ENCODE peak calls at places on chromosomes 1 and 21, in five cellular contexts. J, G, F, V and W are unnamed samples.

GRCh38 chr1:153888518-153888917 is 34.3 kb downstream of the GATAD2B start:
- DNase-seq in J (no peak), G (no peak), F (no peak), V (no peak), W (no peak)

GRCh38 chr1:175244206-175244605 is 51.6 kb upstream of the KIAA0040 start:
- DNase-seq in J (no peak), G (no peak), F (no peak), V (no peak), W (no peak)

GRCh38 chr1:28247603-28248272 is 11.6 kb upstream of the SESN2 start:
- DNase-seq in J (no peak), G (no peak), F (no peak), V (no peak), W (no peak)

GRCh38 chr1:117095237-117095636 is 26.3 kb downstream of the TRIM45 start:
- DNase-seq in J (no peak), G (no peak), F (no peak), V (no peak), W (no peak)

GRCh38 chr1:173590557-173590956 is 12.3 kb downstream of the SLC9C2 start:
- DNase-seq in J (no peak), G (no peak), F (no peak), V (no peak), W (no peak)

GRCh38 chr1:36160949-36161485 is 5.1 kb downstream of the MAP7D1 start:
- DNase-seq in J (peak; percentile 46), G (peak; percentile 69), F (peak; percentile 66), V (peak; percentile 77), W (peak; percentile 78)

GRCh38 chr1:35255276-35255675 is 13.2 kb upstream of the ZMYM4 start:
- DNase-seq in J (no peak), G (no peak), F (no peak), V (no peak), W (no peak)

GRCh38 chr1:95233321-95233736 is 681 bp upstream of the RWDD3 start:
- DNase-seq in J (peak; percentile 60), G (peak; percentile 87), F (peak; percentile 40), V (no peak), W (no peak)

GRCh38 chr1:30806381-30807317 is 49.1 kb upstream of the LAPTM5 start:
- DNase-seq in J (no peak), G (no peak), F (no peak), V (no peak), W (no peak)

GRCh38 chr1:30194741-30195423 is 528.5 kb downstream of the MATN1 start:
- DNase-seq in J (no peak), G (no peak), F (no peak), V (no peak), W (no peak)

GRCh38 chr1:226908913-226909312 is 31.2 kb upstream of the COQ8A start:
- DNase-seq in J (no peak), G (no peak), F (no peak), V (no peak), W (no peak)

GRCh38 chr1:75482951-75483350 is 128.0 kb downstream of the SLC44A5 start:
- DNase-seq in J (no peak), G (no peak), F (no peak), V (no peak), W (no peak)

GRCh38 chr1:167795810-167796740 is 74.3 kb downstream of the MPZL1 start:
- DNase-seq in J (no peak), G (no peak), F (peak; percentile 41), V (no peak), W (no peak)

GRCh38 chr1:105793541-105794146 is 1262.8 kb upstream of the PRMT6 start:
- DNase-seq in J (peak; percentile 71), G (no peak), F (no peak), V (no peak), W (no peak)

GRCh38 chr1:23169727-23170335 is 1.2 kb upstream of the LUZP1 start:
- DNase-seq in J (peak; percentile 30), G (no peak), F (peak; percentile 64), V (peak; percentile 54), W (peak; percentile 81)

GRCh38 chr1:63810936-63811335 is 37.1 kb downstream of the ROR1 start:
- DNase-seq in J (no peak), G (no peak), F (no peak), V (no peak), W (no peak)

GRCh38 chr21:18249542-18250152 is 5.0 kb downstream of the CHODL start:
- DNase-seq in J (no peak), G (no peak), F (no peak), V (no peak), W (no peak)

GRCh38 chr1:225441314-225442119 is 13.7 kb upstream of the LBR start:
- DNase-seq in J (peak; percentile 42), G (no peak), F (no peak), V (no peak), W (no peak)
- TF ChIP-seq CTCF in J (peak; percentile 34), G (peak; percentile 55), F (no peak), V (peak; percentile 44), W (no peak)

GRCh38 chr1:119714583-119714982 is 2.8 kb downstream of the PHGDH start:
- DNase-seq in J (no peak), G (no peak), F (no peak), V (no peak), W (no peak)
- H3K4me3 ChIP-seq in J (no peak overlapping the region), G (no peak overlapping the region), F (peak overlapping the region; percentile 24), V (no peak overlapping the region), W (no peak overlapping the region)

GRCh38 chr21:24217141-24217540 is 1390.1 kb downstream of the MRPL39 start:
- DNase-seq in J (no peak), G (no peak), F (no peak), V (no peak), W (no peak)
- H3K9me3 ChIP-seq in J (no peaks in the 10 kb centered on the region), G (no peaks in the 10 kb centered on the region), F (no peaks in the 10 kb centered on the region), V (no peaks in the 10 kb centered on the region), W (no peaks in the 10 kb centered on the region)

GRCh38 chr1:234143681-234144080 is 229.6 kb upstream of the COA6 start:
- DNase-seq in J (no peak), G (no peak), F (no peak), V (no peak), W (no peak)
- TF ChIP-seq CTCF in J (no peak), G (no peak), F (no peak), V (no peak), W (no peak)

GRCh38 chr1:21937372-21938121 is 437 bp upstream of the HSPG2 start:
- DNase-seq in J (peak; percentile 96), G (peak; percentile 87), F (peak; percentile 86), V (peak; percentile 71), W (peak; percentile 85)

GRCh38 chr1:21935393-21935804 is 1.7 kb downstream of the HSPG2 start:
- DNase-seq in J (no peak), G (no peak), F (no peak), V (no peak), W (no peak)

GRCh38 chr1:21935891-21936365 is 1.2 kb downstream of the HSPG2 start:
- DNase-seq in J (peak; percentile 81), G (no peak), F (no peak), V (no peak), W (peak; percentile 56)

GRCh38 chr1:21937034-21937371 is at the start of gene HSPG2:
- DNase-seq in J (no peak), G (no peak), F (no peak), V (no peak), W (no peak)

DNA sequence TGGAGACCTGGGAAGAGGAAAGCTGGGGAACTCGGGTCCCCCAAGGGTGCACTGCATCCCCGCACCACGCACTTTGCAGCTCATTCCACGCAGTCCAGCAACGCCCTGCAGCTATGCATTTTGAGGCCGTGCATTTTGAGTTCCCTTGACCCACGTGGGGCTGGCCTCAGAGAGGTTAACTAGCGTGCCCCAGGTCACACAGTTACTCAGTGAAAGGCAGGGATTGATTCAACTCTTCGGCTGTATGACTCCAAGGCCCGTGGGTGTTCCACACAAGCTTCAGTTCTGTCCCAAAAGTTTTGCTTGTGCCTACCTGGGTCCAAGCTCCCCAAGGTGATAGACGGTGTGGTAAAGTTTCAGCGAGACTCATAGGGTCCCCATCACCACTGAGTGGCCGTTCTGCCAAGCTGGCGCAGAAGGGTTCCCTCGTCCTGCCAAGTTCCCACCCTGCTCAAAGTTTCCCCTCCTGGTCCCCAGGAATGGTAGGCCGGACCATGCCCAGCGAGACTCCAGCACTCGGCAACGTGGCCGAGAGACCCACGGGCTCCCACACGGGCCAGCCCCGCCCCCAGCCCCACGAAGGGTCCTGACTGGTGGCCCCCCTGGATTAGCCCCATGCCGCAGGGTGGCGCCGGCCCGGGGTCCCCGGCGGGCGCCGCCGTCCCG is 611 bp downstream of the HSPG2 start:
- DNase-seq in J (no peak), G (no peak), F (no peak), V (no peak), W (peak; percentile 56)
- H3K4me3 ChIP-seq in J (peak overlapping the region; percentile 78), G (peak overlapping the region; percentile 53), F (peak overlapping the region; percentile 75), V (peak overlapping the region; percentile 71), W (peak overlapping the region; percentile 70)

GRCh38 chr1:2962946-2963345 is 58.3 kb upstream of the ACTRT2 start:
- DNase-seq in J (no peak), G (peak; percentile 46), F (no peak), V (no peak), W (peak; percentile 11)

GRCh38 chr1:2962061-2962460 is 59.2 kb upstream of the ACTRT2 start:
- DNase-seq in J (no peak), G (peak; percentile 25), F (no peak), V (no peak), W (no peak)

GRCh38 chr1:2961661-2962060 is 59.6 kb upstream of the ACTRT2 start:
- DNase-seq in J (no peak), G (peak; percentile 37), F (no peak), V (no peak), W (no peak)

GRCh38 chr1:2961081-2961480 is 60.2 kb upstream of the ACTRT2 start:
- DNase-seq in J (no peak), G (peak; percentile 27), F (no peak), V (no peak), W (peak; percentile 16)

GRCh38 chr1:2962541-2962940 is 58.7 kb upstream of the ACTRT2 start:
- DNase-seq in J (no peak), G (no peak), F (no peak), V (no peak), W (peak; percentile 14)
- H3K9me3 ChIP-seq in J (peaks cover 4% of the 10 kb centered on the region), G (no peaks in the 10 kb centered on the region), F (peaks cover 17% of the 10 kb centered on the region), V (peaks cover 6% of the 10 kb centered on the region), W (peaks cover 13% of the 10 kb centered on the region)